ENCODE peak calls at places on chromosomes 1 and 21, in seven cellular contexts. One of them, this sample, is unnamed.

GRCh38 chr1:52157582-52157981 is 15.7 kb downstream of the ZFYVE9 start:
- DNase-seq in neural crest cell: no peak
- DNase-seq in IMR-90: peak; percentile 59
- DNase-seq in astrocyte of the spinal cord: peak; percentile 23
- DNase-seq in kidney epithelial cell: no peak
- DNase-seq in fibroblast of lung: peak; percentile 38
- DNase-seq in nephron progenitor cell: no peak
- DNase-seq in this sample: no peak

GRCh38 chr21:15521644-15522001 is 208.2 kb upstream of the USP25 start:
- DNase-seq in nephron progenitor cell: no peak
- DNase-seq in astrocyte of the spinal cord: no peak
- DNase-seq in IMR-90: no peak
- DNase-seq in neural crest cell: no peak
- DNase-seq in kidney epithelial cell: no peak
- DNase-seq in fibroblast of lung: no peak
- DNase-seq in this sample: no peak

GRCh38 chr1:234123867-234124266 is 219.4 kb downstream of the SLC35F3 start:
- DNase-seq in kidney epithelial cell: peak; percentile 60
- DNase-seq in nephron progenitor cell: no peak
- DNase-seq in neural crest cell: no peak
- DNase-seq in IMR-90: peak; percentile 20
- DNase-seq in fibroblast of lung: no peak
- DNase-seq in astrocyte of the spinal cord: no peak
- DNase-seq in this sample: no peak

GRCh38 chr21:25298512-25299491 is 308.5 kb downstream of the MRPL39 start:
- DNase-seq in kidney epithelial cell: no peak
- DNase-seq in nephron progenitor cell: no peak
- DNase-seq in IMR-90: no peak
- DNase-seq in neural crest cell: no peak
- DNase-seq in astrocyte of the spinal cord: peak; percentile 10
- DNase-seq in fibroblast of lung: no peak
- DNase-seq in this sample: no peak

GRCh38 chr1:49630156-49630555 is 393.6 kb downstream of the AGBL4 start:
- DNase-seq in astrocyte of the spinal cord: no peak
- DNase-seq in nephron progenitor cell: no peak
- DNase-seq in kidney epithelial cell: no peak
- DNase-seq in fibroblast of lung: no peak
- DNase-seq in IMR-90: no peak
- DNase-seq in neural crest cell: no peak
- DNase-seq in this sample: no peak

GRCh38 chr1:8154621-8155052 is 128.5 kb upstream of the ERRFI1 start:
- DNase-seq in fibroblast of lung: peak; percentile 68
- DNase-seq in IMR-90: peak; percentile 74
- DNase-seq in kidney epithelial cell: peak; percentile 61
- DNase-seq in nephron progenitor cell: peak; percentile 65
- DNase-seq in neural crest cell: peak; percentile 26
- DNase-seq in astrocyte of the spinal cord: peak; percentile 64
- DNase-seq in this sample: no peak

GRCh38 chr1:17466359-17466758 is 26.9 kb upstream of the RCC2 start:
- DNase-seq in neural crest cell: no peak
- DNase-seq in IMR-90: no peak
- DNase-seq in kidney epithelial cell: no peak
- DNase-seq in nephron progenitor cell: no peak
- DNase-seq in fibroblast of lung: no peak
- DNase-seq in astrocyte of the spinal cord: no peak
- DNase-seq in this sample: no peak

GRCh38 chr1:240595476-240595875 is 16.5 kb downstream of the GREM2 start:
- DNase-seq in astrocyte of the spinal cord: no peak
- DNase-seq in nephron progenitor cell: no peak
- DNase-seq in neural crest cell: no peak
- DNase-seq in kidney epithelial cell: no peak
- DNase-seq in IMR-90: no peak
- DNase-seq in fibroblast of lung: no peak
- DNase-seq in this sample: no peak

GRCh38 chr21:25955646-25956045 is 214.9 kb downstream of the APP start:
- DNase-seq in kidney epithelial cell: no peak
- DNase-seq in fibroblast of lung: no peak
- DNase-seq in neural crest cell: no peak
- DNase-seq in nephron progenitor cell: no peak
- DNase-seq in astrocyte of the spinal cord: no peak
- DNase-seq in IMR-90: no peak
- DNase-seq in this sample: no peak

GRCh38 chr1:17903386-17903785 is 148.3 kb downstream of the ACTL8 start:
- DNase-seq in neural crest cell: no peak
- DNase-seq in fibroblast of lung: no peak
- DNase-seq in IMR-90: no peak
- DNase-seq in nephron progenitor cell: no peak
- DNase-seq in astrocyte of the spinal cord: no peak
- DNase-seq in kidney epithelial cell: no peak
- DNase-seq in this sample: no peak

GRCh38 chr21:31660134-31660565 is 657 bp downstream of the SOD1 start:
- DNase-seq in neural crest cell: peak; percentile 34
- DNase-seq in nephron progenitor cell: peak; percentile 69
- DNase-seq in astrocyte of the spinal cord: peak; percentile 31
- DNase-seq in IMR-90: no peak
- DNase-seq in kidney epithelial cell: no peak
- DNase-seq in fibroblast of lung: peak; percentile 30
- DNase-seq in this sample: no peak

GRCh38 chr1:212587304-212588136 is 21.0 kb upstream of the ATF3 start:
- DNase-seq in kidney epithelial cell: no peak
- DNase-seq in nephron progenitor cell: no peak
- DNase-seq in fibroblast of lung: peak; percentile 67
- DNase-seq in astrocyte of the spinal cord: no peak
- DNase-seq in IMR-90: peak; percentile 95
- DNase-seq in neural crest cell: no peak
- DNase-seq in this sample: peak; percentile 34

GRCh38 chr1:185045793-185046441 is 559 bp downstream of the RNF2 start:
- DNase-seq in IMR-90: peak; percentile 31
- DNase-seq in astrocyte of the spinal cord: peak; percentile 29
- DNase-seq in neural crest cell: peak; percentile 40
- DNase-seq in nephron progenitor cell: peak; percentile 71
- DNase-seq in kidney epithelial cell: no peak
- DNase-seq in fibroblast of lung: peak; percentile 23
- DNase-seq in this sample: no peak

GRCh38 chr1:70486676-70487470 is 75.8 kb downstream of the CTH start:
- DNase-seq in kidney epithelial cell: peak; percentile 72
- DNase-seq in fibroblast of lung: peak; percentile 91
- DNase-seq in nephron progenitor cell: no peak
- DNase-seq in neural crest cell: no peak
- DNase-seq in IMR-90: peak; percentile 92
- DNase-seq in astrocyte of the spinal cord: peak; percentile 91
- DNase-seq in this sample: peak; percentile 81

GRCh38 chr1:108691128-108691885 is 803 bp upstream of the PRPF38B start:
- DNase-seq in neural crest cell: no peak
- DNase-seq in fibroblast of lung: no peak
- DNase-seq in kidney epithelial cell: no peak
- DNase-seq in nephron progenitor cell: no peak
- DNase-seq in astrocyte of the spinal cord: no peak
- DNase-seq in IMR-90: peak; percentile 5
- DNase-seq in this sample: no peak

GRCh38 chr1:97334454-97334853 is 586.4 kb downstream of the DPYD start:
- DNase-seq in fibroblast of lung: peak; percentile 59
- DNase-seq in nephron progenitor cell: no peak
- DNase-seq in IMR-90: peak; percentile 91
- DNase-seq in neural crest cell: no peak
- DNase-seq in kidney epithelial cell: peak; percentile 12
- DNase-seq in astrocyte of the spinal cord: peak; percentile 90
- DNase-seq in this sample: peak; percentile 53

GRCh38 chr1:54016343-54017282 is 1.4 kb downstream of the LDLRAD1 start:
- DNase-seq in fibroblast of lung: peak; percentile 39
- DNase-seq in astrocyte of the spinal cord: peak; percentile 39
- DNase-seq in IMR-90: peak; percentile 20
- DNase-seq in nephron progenitor cell: no peak
- DNase-seq in kidney epithelial cell: peak; percentile 31
- DNase-seq in neural crest cell: no peak
- DNase-seq in this sample: no peak

GRCh38 chr1:172654535-172654934 is 4.4 kb upstream of the FASLG start:
- DNase-seq in IMR-90: peak; percentile 88
- DNase-seq in astrocyte of the spinal cord: peak; percentile 78
- DNase-seq in neural crest cell: no peak
- DNase-seq in nephron progenitor cell: no peak
- DNase-seq in kidney epithelial cell: peak; percentile 47
- DNase-seq in fibroblast of lung: peak; percentile 49
- DNase-seq in this sample: peak; percentile 24

GRCh38 chr1:9302745-9303524 is 10.2 kb downstream of the SPSB1 start:
- DNase-seq in nephron progenitor cell: no peak
- DNase-seq in fibroblast of lung: peak; percentile 88
- DNase-seq in kidney epithelial cell: peak; percentile 97
- DNase-seq in IMR-90: peak; percentile 97
- DNase-seq in neural crest cell: no peak
- DNase-seq in astrocyte of the spinal cord: peak; percentile 94
- DNase-seq in this sample: peak; percentile 82

GRCh38 chr21:9772348-9772672 is 749.1 kb upstream of the TPTE start:
- DNase-seq in nephron progenitor cell: no peak
- DNase-seq in IMR-90: no peak
- DNase-seq in fibroblast of lung: no peak
- DNase-seq in astrocyte of the spinal cord: no peak
- DNase-seq in neural crest cell: no peak
- DNase-seq in kidney epithelial cell: no peak
- DNase-seq in this sample: no peak

GRCh38 chr1:79790950-79791349 is 784.4 kb upstream of the ADGRL4 start:
- DNase-seq in IMR-90: peak; percentile 44
- DNase-seq in neural crest cell: no peak
- DNase-seq in kidney epithelial cell: no peak
- DNase-seq in nephron progenitor cell: no peak
- DNase-seq in fibroblast of lung: peak; percentile 10
- DNase-seq in astrocyte of the spinal cord: no peak
- DNase-seq in this sample: no peak

GRCh38 chr1:43783096-43783670 is 75.8 kb downstream of the ST3GAL3 start:
- DNase-seq in fibroblast of lung: no peak
- DNase-seq in kidney epithelial cell: no peak
- DNase-seq in nephron progenitor cell: no peak
- DNase-seq in astrocyte of the spinal cord: no peak
- DNase-seq in neural crest cell: no peak
- DNase-seq in IMR-90: no peak
- DNase-seq in this sample: no peak

GRCh38 chr21:42833439-42833815 is 45.9 kb downstream of the WDR4 start:
- DNase-seq in neural crest cell: no peak
- DNase-seq in IMR-90: peak; percentile 5
- DNase-seq in kidney epithelial cell: no peak
- DNase-seq in fibroblast of lung: peak; percentile 6
- DNase-seq in nephron progenitor cell: peak; percentile 18
- DNase-seq in astrocyte of the spinal cord: no peak
- DNase-seq in this sample: no peak

GRCh38 chr21:42829954-42830353 is 49.4 kb downstream of the WDR4 start:
- DNase-seq in IMR-90: no peak
- DNase-seq in nephron progenitor cell: no peak
- DNase-seq in kidney epithelial cell: no peak
- DNase-seq in astrocyte of the spinal cord: no peak
- DNase-seq in neural crest cell: no peak
- DNase-seq in fibroblast of lung: no peak
- DNase-seq in this sample: no peak

GRCh38 chr21:42829417-42829816 is 49.9 kb downstream of the WDR4 start:
- DNase-seq in kidney epithelial cell: no peak
- DNase-seq in neural crest cell: no peak
- DNase-seq in fibroblast of lung: no peak
- DNase-seq in IMR-90: no peak
- DNase-seq in astrocyte of the spinal cord: no peak
- DNase-seq in nephron progenitor cell: no peak
- DNase-seq in this sample: no peak

GRCh38 chr21:42827588-42827987 is 51.8 kb downstream of the WDR4 start:
- DNase-seq in fibroblast of lung: no peak
- DNase-seq in astrocyte of the spinal cord: no peak
- DNase-seq in nephron progenitor cell: no peak
- DNase-seq in kidney epithelial cell: no peak
- DNase-seq in neural crest cell: no peak
- DNase-seq in IMR-90: no peak
- DNase-seq in this sample: no peak

DNA sequence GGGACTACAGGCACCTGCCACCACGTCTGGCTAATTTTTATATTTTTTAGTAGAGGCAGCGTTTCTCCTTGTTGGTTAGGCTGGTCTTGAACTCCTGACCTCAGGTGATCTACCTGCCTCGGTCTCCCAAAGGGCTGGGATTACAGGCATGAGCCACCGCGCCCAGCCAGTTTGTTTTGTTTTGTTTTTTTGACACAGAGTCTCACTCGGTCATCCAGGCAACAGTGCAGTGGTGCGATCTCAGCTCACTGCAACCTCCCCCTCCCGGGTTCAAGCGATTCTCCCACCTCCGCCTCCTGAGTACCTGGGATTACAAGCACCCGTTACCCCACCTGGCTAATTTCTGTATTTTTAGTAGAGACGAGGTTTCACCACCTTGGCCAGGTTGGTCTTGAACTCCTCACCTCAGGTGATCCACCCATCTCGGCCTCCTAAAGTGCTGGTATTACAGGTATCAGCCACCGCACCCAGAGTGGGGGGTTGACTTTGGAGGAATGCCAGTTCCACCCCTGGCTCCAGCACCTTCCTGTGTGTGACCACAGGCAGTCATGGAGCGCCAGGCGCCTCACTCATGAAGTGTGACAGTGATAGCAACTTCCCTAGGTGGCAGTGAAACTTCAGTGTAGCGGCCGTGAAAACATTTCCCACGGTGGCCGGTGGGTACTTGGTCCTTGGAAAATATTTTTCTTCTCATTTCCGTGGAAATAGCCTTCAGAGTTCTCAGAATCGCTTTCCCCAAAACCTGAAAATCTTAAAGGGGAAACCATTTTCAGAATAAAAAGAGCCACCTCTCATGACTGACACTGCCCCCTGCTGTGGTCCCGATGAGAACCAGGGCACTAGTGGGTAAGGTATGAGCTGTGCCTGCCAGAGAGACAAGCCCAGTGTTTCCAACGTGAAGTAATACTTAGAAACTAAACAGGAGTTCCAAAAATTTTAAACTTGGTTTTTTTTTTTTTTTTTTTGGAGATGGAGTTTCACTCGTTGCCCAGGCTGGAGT is 48.6 kb downstream of the WDR4 start:
- DNase-seq in astrocyte of the spinal cord: no peak
- DNase-seq in fibroblast of lung: no peak
- DNase-seq in IMR-90: no peak
- DNase-seq in neural crest cell: no peak
- DNase-seq in nephron progenitor cell: no peak
- DNase-seq in kidney epithelial cell: no peak
- DNase-seq in this sample: no peak
- TF ChIP-seq CTCF in astrocyte of the spinal cord: no peak
- TF ChIP-seq CTCF in fibroblast of lung: peak; percentile 14
- TF ChIP-seq CTCF in IMR-90: no peak
- TF ChIP-seq CTCF in neural crest cell: no peak
- TF ChIP-seq CTCF in nephron progenitor cell: no peak
- TF ChIP-seq CTCF in kidney epithelial cell: no peak
- TF ChIP-seq CTCF in this sample: no peak

GRCh38 chr1:57061369-57061768 is 95.6 kb upstream of the C8B start:
- DNase-seq in fibroblast of lung: peak; percentile 2
- DNase-seq in astrocyte of the spinal cord: no peak
- DNase-seq in nephron progenitor cell: no peak
- DNase-seq in IMR-90: peak; percentile 10
- DNase-seq in kidney epithelial cell: no peak
- DNase-seq in neural crest cell: no peak
- DNase-seq in this sample: no peak
- TF ChIP-seq CTCF in fibroblast of lung: no peak
- TF ChIP-seq CTCF in astrocyte of the spinal cord: no peak
- TF ChIP-seq CTCF in nephron progenitor cell: no peak
- TF ChIP-seq CTCF in IMR-90: no peak
- TF ChIP-seq CTCF in kidney epithelial cell: no peak
- TF ChIP-seq CTCF in neural crest cell: no peak
- TF ChIP-seq CTCF in this sample: no peak

GRCh38 chr1:153513023-153513422 is 22.8 kb downstream of the S100A6 start:
- DNase-seq in fibroblast of lung: no peak
- DNase-seq in IMR-90: no peak
- DNase-seq in nephron progenitor cell: no peak
- DNase-seq in neural crest cell: no peak
- DNase-seq in astrocyte of the spinal cord: no peak
- DNase-seq in kidney epithelial cell: no peak
- DNase-seq in this sample: no peak
- TF ChIP-seq CTCF in fibroblast of lung: no peak
- TF ChIP-seq CTCF in IMR-90: no peak
- TF ChIP-seq CTCF in nephron progenitor cell: no peak
- TF ChIP-seq CTCF in neural crest cell: no peak
- TF ChIP-seq CTCF in astrocyte of the spinal cord: no peak
- TF ChIP-seq CTCF in kidney epithelial cell: no peak
- TF ChIP-seq CTCF in this sample: no peak

GRCh38 chr1:209029737-209030136 is 553.8 kb upstream of the CAMK1G start:
- DNase-seq in neural crest cell: no peak
- DNase-seq in IMR-90: no peak
- DNase-seq in kidney epithelial cell: no peak
- DNase-seq in astrocyte of the spinal cord: no peak
- DNase-seq in nephron progenitor cell: no peak
- DNase-seq in fibroblast of lung: no peak
- DNase-seq in this sample: no peak
- TF ChIP-seq CTCF in neural crest cell: peak; percentile 25
- TF ChIP-seq CTCF in IMR-90: no peak
- TF ChIP-seq CTCF in kidney epithelial cell: no peak
- TF ChIP-seq CTCF in astrocyte of the spinal cord: peak; percentile 27
- TF ChIP-seq CTCF in nephron progenitor cell: no peak
- TF ChIP-seq CTCF in fibroblast of lung: peak; percentile 19
- TF ChIP-seq CTCF in this sample: no peak